ENCODE peak calls at places on chromosomes 5 and 9, in six cellular contexts. F is HepG2, D is GM12878, L is K562, K is upper lobe of left lung, X is A549. V is an unnamed sample.

GRCh38 chr5:169745441-169746146 is 108.5 kb downstream of the DOCK2 start:
- ATAC-seq in F (no peak), D (peak), L (peak), K (no peak), X (no peak), V (no peak)

GRCh38 chr5:166032601-166033000 is 2258.8 kb upstream of the WWC1 start:
- ATAC-seq in F (no peak), D (no peak), L (no peak), K (no peak), X (no peak), V (no peak)

GRCh38 chr5:76412511-76412910 is 9.4 kb downstream of the IQGAP2 start:
- ATAC-seq in F (no peak), D (no peak), L (no peak), K (no peak), X (no peak), V (no peak)

GRCh38 chr5:154813736-154814135 is 36.7 kb downstream of the FAXDC2 start:
- ATAC-seq in F (no peak), D (no peak), L (no peak), K (peak), X (no peak), V (no peak)

GRCh38 chr5:157566902-157567489 is 8.6 kb downstream of the ADAM19 start:
- ATAC-seq in F (no peak), D (peak), L (no peak), K (no peak), X (no peak), V (peak)

GRCh38 chr5:175094461-175094860 is 349.5 kb downstream of the DRD1 start:
- ATAC-seq in F (no peak), D (no peak), L (no peak), K (no peak), X (no peak), V (no peak)

GRCh38 chr9:19133549-19134345 is 6.5 kb upstream of the PLIN2 start:
- ATAC-seq in F (no peak), D (peak), L (no peak), K (no peak), X (no peak), V (no peak)

GRCh38 chr5:146034127-146034526 is 71.2 kb downstream of the PLAC8L1 start:
- ATAC-seq in F (peak), D (no peak), L (peak), K (no peak), X (peak), V (no peak)

GRCh38 chr5:43619380-43619779 is 16.4 kb downstream of the NNT start:
- ATAC-seq in F (no peak), D (no peak), L (no peak), K (no peak), X (no peak), V (no peak)

GRCh38 chr5:116799401-116799800 is 224.8 kb upstream of the SEMA6A start:
- ATAC-seq in F (peak), D (no peak), L (no peak), K (no peak), X (no peak), V (no peak)

GRCh38 chr5:117095803-117096332 is 521.2 kb upstream of the SEMA6A start:
- ATAC-seq in F (no peak), D (no peak), L (no peak), K (no peak), X (no peak), V (no peak)

GRCh38 chr5:158384535-158385421 is 525.8 kb upstream of the CLINT1 start:
- ATAC-seq in F (no peak), D (no peak), L (no peak), K (no peak), X (peak), V (peak)

GRCh38 chr5:148828461-148829247 is 2.2 kb downstream of the ADRB2 start:
- ATAC-seq in F (no peak), D (no peak), L (no peak), K (no peak), X (no peak), V (no peak)

GRCh38 chr5:148829248-148829594 is 2.8 kb downstream of the ADRB2 start:
- ATAC-seq in F (no peak), D (no peak), L (no peak), K (no peak), X (no peak), V (no peak)

GRCh38 chr5:148829734-148830133 is 3.3 kb downstream of the ADRB2 start:
- ATAC-seq in F (no peak), D (no peak), L (no peak), K (no peak), X (no peak), V (no peak)

GRCh38 chr5:148826082-148826971 is at the start of gene ADRB2:
- ATAC-seq in F (peak), D (peak), L (peak), K (peak), X (peak), V (peak)

GRCh38 chr5:148827723-148828122 is 1.3 kb downstream of the ADRB2 start:
- ATAC-seq in F (no peak), D (no peak), L (no peak), K (no peak), X (no peak), V (no peak)
- TF ChIP-seq POLR2A in F (no peak), D (no peak), L (no peak), K (no peak), X (no peak), V (no peak)

GRCh38 chr5:109409061-109409843 is 522 bp downstream of the PJA2 start:
- ATAC-seq in F (peak), D (peak), L (peak), K (peak), X (peak), V (peak)
- TF ChIP-seq EP300 in F (no peak), D (peak), L (no peak), K (no peak), X (no peak), V (no peak)

GRCh38 chr9:91425270-91425669 is 1.6 kb upstream of the NFIL3 start:
- ATAC-seq in F (no peak), D (no peak), L (no peak), K (no peak), X (no peak), V (no peak)

GRCh38 chr9:91424403-91425176 is 958 bp upstream of the NFIL3 start:
- ATAC-seq in F (peak), D (peak), L (peak), K (peak), X (peak), V (peak)

GRCh38 chr9:91428431-91428830 is 4.8 kb upstream of the NFIL3 start:
- ATAC-seq in F (no peak), D (no peak), L (no peak), K (no peak), X (no peak), V (no peak)

GRCh38 chr9:91427873-91428272 is 4.2 kb upstream of the NFIL3 start:
- ATAC-seq in F (no peak), D (no peak), L (no peak), K (no peak), X (no peak), V (no peak)

DNA sequence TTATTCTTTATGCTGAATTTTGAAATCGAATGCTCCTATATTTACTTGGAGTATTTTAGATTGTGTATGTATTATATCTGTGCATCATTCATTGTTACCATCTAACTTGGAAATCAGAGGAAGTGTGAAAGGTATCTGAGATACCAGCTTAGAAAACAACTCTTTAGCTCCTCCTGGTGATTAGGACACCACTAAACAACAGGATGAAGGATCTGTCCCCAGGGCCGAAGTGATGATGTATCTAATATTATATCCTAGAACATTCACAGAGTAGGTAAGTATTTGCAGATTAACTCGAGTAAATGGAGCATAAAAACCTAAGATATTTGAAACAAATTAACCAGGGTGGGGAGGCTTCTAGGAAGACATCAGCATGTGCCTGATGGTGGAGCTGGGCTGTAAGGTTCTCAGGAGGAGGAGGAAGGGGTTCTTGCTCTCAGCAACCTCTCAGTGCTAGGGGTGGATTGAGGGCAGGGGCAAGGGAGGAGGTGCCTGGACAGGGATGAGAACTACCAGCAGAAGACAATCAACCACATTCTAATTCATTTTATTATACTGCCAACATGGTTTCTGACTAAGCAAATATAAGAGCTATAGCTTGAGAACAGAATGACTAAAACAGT is 2.6 kb upstream of the NFIL3 start:
- ATAC-seq in F (peak), D (peak), L (no peak), K (no peak), X (peak), V (no peak)
- H3K27ac ChIP-seq in F (no peak), D (no peak), L (no peak), K (peak), X (peak), V (peak)

GRCh38 chr9:73173526-73174411 is 22.1 kb downstream of the ANXA1 start:
- ATAC-seq in F (no peak), D (no peak), L (no peak), K (no peak), X (peak), V (no peak)
- TF ChIP-seq POLR2A in F (no peak), D (no peak), L (no peak), K (no peak), X (no peak), V (no peak)

DNA sequence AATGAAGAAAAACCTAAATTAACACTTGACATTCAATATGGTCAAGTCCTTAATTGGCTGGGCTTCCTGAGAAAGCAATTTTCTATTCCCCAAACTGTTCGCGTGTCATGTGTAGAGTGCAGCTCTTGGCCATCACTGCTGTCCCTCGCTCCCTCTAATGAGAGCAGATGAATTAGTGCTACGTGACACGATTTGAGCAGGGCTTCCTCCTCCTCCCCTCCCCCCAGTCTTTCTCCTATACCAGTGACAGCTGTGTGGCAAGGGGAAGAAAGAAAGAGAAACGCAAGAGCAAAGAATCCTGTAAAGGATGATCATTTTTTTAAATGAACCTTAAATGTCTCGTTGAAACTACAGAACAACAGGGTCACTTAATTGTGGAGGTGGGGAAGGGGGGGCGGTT is 159.6 kb downstream of the BNC2 start:
- ATAC-seq in F (no peak), D (peak), L (no peak), K (no peak), X (no peak), V (no peak)
- TF ChIP-seq EP300 in F (no peak), D (no peak), L (no peak), K (no peak), X (no peak), V (no peak)

GRCh38 chr5:74272019-74272775 is 368.3 kb downstream of the ENC1 start:
- ATAC-seq in F (peak), D (no peak), L (no peak), K (no peak), X (no peak), V (no peak)
- H3K27ac ChIP-seq in F (no peak), D (no peak), L (no peak), K (no peak), X (no peak), V (peak)

GRCh38 chr9:110254500-110254899 is 1.8 kb downstream of the TXN start:
- ATAC-seq in F (no peak), D (no peak), L (no peak), K (no peak), X (no peak), V (no peak)

GRCh38 chr9:110255064-110255416 is 1.3 kb downstream of the TXN start:
- ATAC-seq in F (peak), D (no peak), L (peak), K (no peak), X (peak), V (no peak)

GRCh38 chr9:110256142-110256391 is 240 bp downstream of the TXN start:
- ATAC-seq in F (peak), D (no peak), L (peak), K (peak), X (peak), V (peak)

GRCh38 chr9:110256392-110257096 is at the start of gene TXN:
- ATAC-seq in F (peak), D (peak), L (peak), K (peak), X (peak), V (peak)

GRCh38 chr9:110255417-110256141 is 728 bp downstream of the TXN start:
- ATAC-seq in F (peak), D (peak), L (peak), K (peak), X (peak), V (peak)
- TF ChIP-seq POLR2A in F (peak), D (peak), L (no peak), K (peak), X (no peak), V (no peak)

DNA sequence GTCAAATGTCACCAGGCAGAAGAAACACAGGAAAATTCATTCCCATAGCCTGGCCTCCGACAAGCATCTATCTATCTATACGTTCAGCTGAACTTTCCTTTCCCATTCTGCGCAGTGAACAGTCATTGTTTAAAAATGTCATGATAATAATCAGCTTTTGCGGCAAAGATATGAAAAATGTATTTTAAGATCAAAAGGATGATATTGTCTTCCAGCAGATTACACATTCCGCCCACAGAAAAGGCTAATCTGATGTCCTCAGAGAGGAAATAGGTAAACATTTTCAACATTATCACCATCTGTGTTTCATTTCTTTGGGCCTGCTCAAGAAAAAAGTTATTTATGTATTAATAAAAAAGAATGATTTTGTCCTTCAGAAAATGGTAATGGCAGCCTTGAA is 154.4 kb downstream of the FSTL4 start:
- ATAC-seq in F (no peak), D (no peak), L (no peak), K (no peak), X (no peak), V (no peak)
- TF ChIP-seq EP300 in F (no peak), D (no peak), L (no peak), K (no peak), X (no peak), V (no peak)

DNA sequence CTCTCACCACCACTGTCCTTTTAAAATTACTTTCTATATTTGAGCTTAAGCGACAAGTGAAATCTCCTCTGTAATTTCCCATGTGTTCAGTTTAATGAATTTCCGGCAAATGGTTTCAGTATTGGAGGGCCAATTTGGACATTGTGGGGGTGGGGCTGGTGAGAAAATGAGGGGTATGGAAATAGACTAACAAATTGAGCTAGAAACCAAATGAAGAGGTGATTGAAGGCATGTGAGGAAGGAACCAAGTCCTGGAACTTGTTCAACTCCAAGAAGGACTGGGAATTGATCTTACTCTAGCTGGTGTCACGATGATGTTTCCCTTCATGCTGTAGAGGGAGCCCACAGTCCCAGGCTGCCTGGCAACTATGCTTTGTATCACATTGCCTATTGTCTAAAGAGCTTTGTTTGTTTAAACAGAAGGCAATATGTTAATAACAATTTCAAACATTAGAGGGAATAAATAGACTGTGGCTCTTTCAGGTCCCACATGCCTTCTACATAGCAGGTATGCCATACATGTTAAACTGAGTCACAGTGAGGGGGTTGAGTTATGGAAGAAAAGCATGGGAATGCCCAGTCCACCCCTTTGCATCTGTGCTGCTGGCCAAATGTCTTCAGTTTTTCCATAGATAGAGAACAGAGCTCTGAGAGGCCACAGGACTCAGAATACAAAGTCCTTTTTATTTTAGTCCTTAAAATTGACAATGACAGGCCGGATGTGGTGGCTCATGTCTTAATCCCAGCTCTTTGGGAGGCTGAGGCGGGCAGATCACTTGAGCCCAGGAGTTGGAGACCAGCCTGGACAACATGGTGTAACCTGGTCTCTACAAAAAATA is 25.0 kb upstream of the MATR3 start:
- ATAC-seq in F (peak), D (peak), L (peak), K (no peak), X (no peak), V (no peak)
- H3K27ac ChIP-seq in F (no peak), D (peak), L (peak), K (peak), X (no peak), V (no peak)

GRCh38 chr5:98927242-98927987 is 1.4 kb downstream of the CHD1 start:
- ATAC-seq in F (no peak), D (peak), L (peak), K (no peak), X (no peak), V (no peak)
- TF ChIP-seq POLR2A in F (no peak), D (peak), L (peak), K (peak), X (no peak), V (peak)

V was measured in gastroesophageal sphincter.